ENCODE peak calls at places on chromosomes 5 and 9, in ten cellular contexts. L is SW480; N is heart left ventricle; B is H9; J is activated naive CD4-positive, alpha-beta T cell treated with Interleukin-2 at 50 U/mL for 16 hours; Z is AG08396; K is retinal pigment epithelial cell; S is T1000; T is NCI-H1694; G is WTC11. X is an unnamed sample.

GRCh38 chr5:77852068-77852513 is 76.0 kb upstream of the TBCA start:
- DNase-seq in L (no peak), T (no peak), Z (no peak), S (no peak), G (no peak), J (no peak), K (no peak), B (no peak), N (no peak), X (no peak)

GRCh38 chr5:156762656-156763055 is 87.4 kb upstream of the PPP1R2B start:
- DNase-seq in T (no peak), L (no peak), S (no peak), Z (no peak), B (no peak), N (no peak), J (no peak), G (no peak), K (no peak), X (no peak)

GRCh38 chr5:139593716-139594319 is 32.7 kb downstream of the UBE2D2 start:
- DNase-seq in N (no peak), T (no peak), J (no peak), K (peak; percentile 34), S (no peak), G (no peak), L (peak; percentile 41), Z (no peak), B (no peak), X (no peak)

GRCh38 chr5:57193757-57194413 is 20.0 kb downstream of the GPBP1 start:
- DNase-seq in L (no peak), N (no peak), S (no peak), T (no peak), B (no peak), Z (no peak), K (no peak), G (no peak), J (no peak), X (no peak)

GRCh38 chr5:179152941-179153340 is 92.8 kb downstream of the ZNF354C start:
- DNase-seq in L (no peak), K (no peak), G (peak; percentile 4), Z (no peak), S (no peak), T (no peak), N (peak; percentile 13), J (no peak), B (no peak), X (no peak)

GRCh38 chr9:109122726-109123621 is 3.2 kb upstream of the TMEM245 start:
- DNase-seq in S (no peak), T (no peak), Z (no peak), N (no peak), B (no peak), K (no peak), L (no peak), J (no peak), G (no peak), X (no peak)

GRCh38 chr9:130078547-130078946 is 24.8 kb downstream of the GPR107 start:
- DNase-seq in L (peak; percentile 16), B (no peak), N (no peak), Z (no peak), K (no peak), G (no peak), T (no peak), J (no peak), S (no peak), X (no peak)

GRCh38 chr9:127875306-127875966 is 2.0 kb downstream of the AK1 start:
- DNase-seq in L (no peak), T (no peak), S (no peak), N (no peak), B (no peak), Z (peak; percentile 77), K (no peak), J (no peak), G (no peak), X (no peak)

GRCh38 chr5:137492321-137492720 is 6.8 kb downstream of the SPOCK1 start:
- DNase-seq in Z (no peak), N (no peak), K (no peak), B (no peak), T (no peak), G (no peak), S (no peak), L (no peak), J (no peak), X (no peak)

X was measured in type B pancreatic cell.